ENCODE peak calls at places on chromosome 12, in four cellular contexts. X is HCT116, E is endodermal cell, P is Karpas-422. F is an unnamed sample.

GRCh38 chr12:29638528-29638927 is 141.0 kb upstream of the OVCH1 start:
- DNase-seq in P (no peak), E (peak; percentile 56), X (no peak), F (no peak)

GRCh38 chr12:91965781-91966180 is 179.9 kb downstream of the BTG1 start:
- DNase-seq in P (no peak), E (no peak), X (no peak), F (no peak)

GRCh38 chr12:34396006-34396860 is 373.9 kb downstream of the ALG10 start:
- DNase-seq in E (peak; percentile 32), X (no peak), P (no peak), F (peak; percentile 10)

GRCh38 chr12:2877959-2878732 is 1.1 kb downstream of the RHNO1 start:
- DNase-seq in E (peak; percentile 62), X (no peak), P (peak; percentile 87), F (no peak)

GRCh38 chr12:114320910-114321309 is 85.0 kb downstream of the TBX5 start:
- DNase-seq in X (no peak), P (no peak), E (no peak), F (no peak)

GRCh38 chr12:79897617-79898016 is 37.3 kb downstream of the PPP1R12A start:
- DNase-seq in X (peak; percentile 16), E (no peak), P (no peak), F (no peak)

GRCh38 chr12:546920-547845 is 87.4 kb downstream of the B4GALNT3 start:
- DNase-seq in E (peak; percentile 92), X (peak; percentile 34), P (peak; percentile 88), F (peak; percentile 73)

GRCh38 chr12:12294215-12295005 is 27.6 kb upstream of the LRP6 start:
- DNase-seq in P (no peak), X (no peak), E (peak; percentile 96), F (no peak)

GRCh38 chr12:47767197-47767724 is 5.8 kb upstream of the SLC48A1 start:
- DNase-seq in P (peak; percentile 91), E (peak; percentile 94), X (peak; percentile 52), F (peak; percentile 77)

GRCh38 chr12:132003846-132004245 is 54.1 kb downstream of the EP400 start:
- DNase-seq in X (no peak), P (no peak), E (no peak), F (no peak)

GRCh38 chr12:54571166-54571856 is 17.1 kb downstream of the PPP1R1A start:
- DNase-seq in E (peak; percentile 72), X (no peak), P (no peak), F (no peak)

GRCh38 chr12:2052861-2053674 is at the start of gene CACNA1C:
- DNase-seq in X (no peak), E (peak; percentile 91), P (no peak), F (peak; percentile 25)

GRCh38 chr12:124294686-124295315 is at the start of gene RFLNA:
- DNase-seq in E (peak; percentile 84), P (no peak), X (no peak), F (peak; percentile 49)

GRCh38 chr12:67827820-67828383 is 161.3 kb upstream of the IFNG-AS1 start:
- DNase-seq in E (no peak), X (peak; percentile 62), P (no peak), F (peak; percentile 40)

GRCh38 chr12:103742349-103742784 is 98.7 kb downstream of the NT5DC3 start:
- DNase-seq in X (no peak), E (no peak), P (no peak), F (peak; percentile 76)

GRCh38 chr12:93741741-93742085 is 64.5 kb downstream of the CRADD start:
- DNase-seq in E (no peak), P (no peak), X (no peak), F (peak; percentile 27)

GRCh38 chr12:45458238-45458637 is 242.3 kb downstream of the ANO6 start:
- DNase-seq in X (no peak), P (no peak), E (no peak), F (no peak)

GRCh38 chr12:21773263-21773741 is 1.2 kb downstream of the KCNJ8 start:
- DNase-seq in P (peak; percentile 59), E (peak; percentile 95), X (peak; percentile 3), F (peak; percentile 25)

GRCh38 chr12:47820631-47821345 is 1.1 kb upstream of the HDAC7 start:
- DNase-seq in X (peak; percentile 62), E (peak; percentile 95), P (no peak), F (peak; percentile 69)

GRCh38 chr12:95339086-95339788 is 121.6 kb downstream of the VEZT start:
- DNase-seq in X (no peak), P (no peak), E (no peak), F (no peak)

GRCh38 chr12:121980211-121980891 is 41.3 kb upstream of the BCL7A start:
- DNase-seq in E (no peak), X (no peak), P (peak; percentile 94), F (no peak)

GRCh38 chr12:11771356-11771755 is 121.9 kb downstream of the ETV6 start:
- DNase-seq in P (no peak), X (no peak), E (peak; percentile 40), F (no peak)

GRCh38 chr12:102534899-102535298 is 54.5 kb upstream of the IGF1 start:
- DNase-seq in E (peak; percentile 65), X (no peak), P (no peak), F (no peak)

GRCh38 chr12:11805680-11806079 is 156.2 kb downstream of the ETV6 start:
- DNase-seq in P (no peak), X (no peak), E (no peak), F (peak; percentile 46)

GRCh38 chr12:6952121-6952859 is 1.1 kb downstream of the PTPN6 start:
- DNase-seq in X (no peak), P (peak; percentile 70), E (peak; percentile 55), F (no peak)

GRCh38 chr12:122563361-122563760 is 36.3 kb downstream of the KNTC1 start:
- DNase-seq in X (no peak), E (no peak), P (no peak), F (no peak)

GRCh38 chr12:62813031-62813829 is 121.7 kb downstream of the PPM1H start:
- DNase-seq in P (peak; percentile 77), X (peak; percentile 45), E (peak; percentile 86), F (peak; percentile 41)

GRCh38 chr12:118188690-118189371 is 52.9 kb downstream of the PEBP1 start:
- DNase-seq in E (no peak), P (no peak), X (no peak), F (peak; percentile 30)

GRCh38 chr12:2844786-2845185 is 10.0 kb upstream of the NRIP2 start:
- DNase-seq in P (no peak), E (no peak), X (no peak), F (no peak)

GRCh38 chr12:125055591-125055990 is 9.6 kb upstream of the AACS start:
- DNase-seq in E (no peak), P (no peak), X (no peak), F (no peak)

GRCh38 chr12:76549131-76549530 is 10.4 kb downstream of the OSBPL8 start:
- DNase-seq in X (no peak), E (no peak), P (no peak), F (no peak)

GRCh38 chr12:100576311-100577036 is 3.0 kb downstream of the GAS2L3 start:
- DNase-seq in X (peak; percentile 33), P (no peak), E (no peak), F (no peak)

GRCh38 chr12:79691299-79692248 is 810 bp upstream of the PAWR start:
- DNase-seq in P (no peak), X (no peak), E (peak; percentile 73), F (peak; percentile 35)

GRCh38 chr12:128871516-128871892 is 18.2 kb downstream of the GLT1D1 start:
- DNase-seq in X (no peak), E (no peak), P (no peak), F (no peak)

GRCh38 chr12:128872303-128872702 is 19.0 kb downstream of the GLT1D1 start:
- DNase-seq in X (no peak), E (no peak), P (no peak), F (no peak)

GRCh38 chr12:128863957-128864356 is 10.7 kb downstream of the GLT1D1 start:
- DNase-seq in X (no peak), E (no peak), P (no peak), F (no peak)

GRCh38 chr12:128864516-128865186 is 11.4 kb downstream of the GLT1D1 start:
- DNase-seq in P (no peak), X (no peak), E (no peak), F (no peak)

GRCh38 chr12:128867466-128867865 is 14.2 kb downstream of the GLT1D1 start:
- DNase-seq in X (no peak), E (no peak), P (no peak), F (no peak)
- H3K9ac ChIP-seq in X (no peak overlapping the region), E (no peak overlapping the region), P (no peak overlapping the region), F (no peak overlapping the region)

GRCh38 chr12:90124289-90124688 is 415.7 kb upstream of the ATP2B1 start:
- DNase-seq in X (no peak), E (no peak), P (no peak), F (no peak)

GRCh38 chr12:90124914-90125313 is 416.3 kb upstream of the ATP2B1 start:
- DNase-seq in P (no peak), E (no peak), X (no peak), F (no peak)

GRCh38 chr12:90126125-90126524 is 417.5 kb upstream of the ATP2B1 start:
- DNase-seq in P (no peak), X (no peak), E (no peak), F (no peak)

GRCh38 chr12:90120627-90121026 is 412.0 kb upstream of the ATP2B1 start:
- DNase-seq in X (no peak), E (no peak), P (peak; percentile 58), F (no peak)

GRCh38 chr12:90122716-90123115 is 414.1 kb upstream of the ATP2B1 start:
- DNase-seq in E (no peak), X (no peak), P (no peak), F (no peak)
- H3K9me3 ChIP-seq in E (peaks cover 25% of the 10 kb centered on the region), X (no peaks in the 10 kb centered on the region), P (peaks cover 23% of the 10 kb centered on the region), F (no peaks in the 10 kb centered on the region)

DNA sequence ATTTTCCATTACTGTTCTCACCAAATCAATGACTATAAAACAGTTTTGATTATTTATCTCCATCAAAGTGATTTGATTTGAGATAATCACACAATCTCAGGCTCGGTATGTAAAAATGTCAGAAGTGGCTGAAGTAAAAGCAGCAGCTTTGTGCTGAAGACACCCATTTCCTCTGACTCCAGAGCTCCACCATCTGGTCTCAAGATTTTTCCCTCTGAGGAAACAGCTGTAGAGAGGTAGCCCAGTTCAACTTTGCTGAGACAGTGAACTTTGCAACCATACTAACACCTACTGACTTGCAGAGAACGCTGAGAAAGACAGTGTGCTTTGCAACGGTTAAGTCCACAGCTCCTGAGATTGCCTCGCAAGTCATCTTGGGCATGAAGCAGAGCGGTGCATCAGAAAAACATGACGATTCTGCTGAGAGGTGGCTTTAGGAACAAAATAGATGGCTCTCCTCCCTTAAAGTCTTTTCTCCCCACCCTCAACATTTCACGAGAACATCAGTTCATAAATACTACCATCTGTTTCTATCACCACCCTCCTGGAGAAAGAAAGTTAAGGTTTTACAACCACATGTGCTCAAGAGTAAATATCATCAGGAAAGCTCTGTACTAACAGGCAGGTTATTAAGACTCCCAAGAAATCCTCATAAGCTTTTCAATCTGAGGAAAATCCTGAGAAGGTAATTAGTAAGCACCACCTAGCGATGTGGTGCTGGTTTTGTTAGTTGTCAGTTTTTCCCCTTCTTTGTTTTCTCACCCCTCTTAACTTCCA is 34.8 kb downstream of the HIGD1C start:
- DNase-seq in E (peak; percentile 84), X (peak; percentile 15), P (peak; percentile 85), F (peak; percentile 77)
- H3K9ac ChIP-seq in E (no peak overlapping the region), X (no peak overlapping the region), P (no peak overlapping the region), F (no peak overlapping the region)

DNA sequence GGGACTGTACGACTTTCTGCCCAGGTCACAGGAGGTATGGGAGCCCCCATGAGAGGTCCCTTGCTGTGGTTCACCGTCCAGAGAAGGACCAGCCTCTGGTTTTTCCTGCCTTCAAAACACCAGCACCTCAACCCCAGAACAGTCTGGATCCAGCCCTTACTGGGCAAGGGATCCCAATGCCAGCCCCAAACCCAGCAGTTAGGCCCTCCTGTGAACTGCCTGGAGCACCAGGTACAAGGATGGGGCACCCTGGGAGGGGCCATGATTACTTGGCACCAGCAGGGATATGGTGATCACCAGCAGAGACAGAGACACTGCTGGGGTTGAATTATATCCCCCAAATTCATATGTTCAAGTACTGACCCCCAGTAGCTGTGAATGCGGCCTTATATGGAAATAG is 20.0 kb downstream of the ANHX start:
- DNase-seq in X (no peak), P (no peak), E (no peak), F (no peak)
- H3K9me3 ChIP-seq in X (peaks cover 5% of the 10 kb centered on the region), P (peaks cover 43% of the 10 kb centered on the region), E (peaks cover 68% of the 10 kb centered on the region), F (no peaks in the 10 kb centered on the region)

F was measured in colonic mucosa.